ENCODE peak calls at places on chromosomes 16 and 17, in nine cellular contexts. L, S, C, H, U, B, N, W and Q are unnamed samples.
A peak's percentile ranks its signal among the peaks of the same experiment; 100 is the strongest.

GRCh38 chr17:70313450-70313849 is 144.1 kb downstream of the KCNJ2 start:
- DNase-seq in L (no peak), S (no peak), C (no peak), H (no peak), U (no peak), B (no peak), N (no peak), W (no peak), Q (no peak)

GRCh38 chr17:18953231-18953728 is 1.3 kb downstream of the SLC5A10 start:
- DNase-seq in L (no peak), S (no peak), C (no peak), H (no peak), U (no peak), B (no peak), N (no peak), W (no peak), Q (no peak)

GRCh38 chr17:9258115-9259020 is 237.1 kb downstream of the NTN1 start:
- DNase-seq in L (no peak), S (no peak), C (no peak), H (peak; percentile 19), U (no peak), B (no peak), N (no peak), W (no peak), Q (no peak)

GRCh38 chr16:72846594-72846993 is 201.3 kb downstream of the ZFHX3 start:
- DNase-seq in L (no peak), S (no peak), C (no peak), H (no peak), U (no peak), B (no peak), N (no peak), W (no peak), Q (no peak)

GRCh38 chr17:7561028-7561575 is 617 bp upstream of the SENP3 start:
- DNase-seq in L (peak; percentile 95), S (peak; percentile 97), C (peak; percentile 93), H (peak; percentile 84), U (peak; percentile 57), B (peak; percentile 98), N (peak; percentile 94), W (peak; percentile 97), Q (peak; percentile 87)

GRCh38 chr17:49821916-49822315 is 26.0 kb downstream of the TAC4 start:
- DNase-seq in L (no peak), S (no peak), C (no peak), H (no peak), U (no peak), B (no peak), N (no peak), W (no peak), Q (no peak)

GRCh38 chr17:57170866-57171265 is 85.5 kb upstream of the MSI2 start:
- DNase-seq in L (no peak), S (no peak), C (no peak), H (no peak), U (no peak), B (no peak), N (no peak), W (no peak), Q (no peak)

GRCh38 chr16:54345231-54345630 is 58.6 kb upstream of the IRX3 start:
- DNase-seq in L (no peak), S (no peak), C (no peak), H (no peak), U (no peak), B (no peak), N (no peak), W (no peak), Q (no peak)

GRCh38 chr16:75461575-75461974 is 2.9 kb downstream of the TMEM170A start:
- DNase-seq in L (no peak), S (no peak), C (no peak), H (no peak), U (no peak), B (no peak), N (no peak), W (no peak), Q (no peak)

GRCh38 chr16:12340151-12340733 is 363.7 kb downstream of the SNX29 start:
- DNase-seq in L (peak; percentile 64), S (peak; percentile 85), C (no peak), H (peak; percentile 18), U (no peak), B (peak; percentile 31), N (peak; percentile 35), W (peak; percentile 51), Q (peak; percentile 46)

GRCh38 chr16:57226701-57227621 is 18.1 kb upstream of the ARL2BP start:
- DNase-seq in L (no peak), S (no peak), C (no peak), H (no peak), U (no peak), B (no peak), N (no peak), W (no peak), Q (no peak)

GRCh38 chr17:10327640-10328039 is 45.2 kb downstream of the MYH13 start:
- DNase-seq in L (peak; percentile 91), S (peak; percentile 94), C (peak; percentile 80), H (peak; percentile 42), U (no peak), B (peak; percentile 89), N (peak; percentile 90), W (peak; percentile 85), Q (peak; percentile 76)

GRCh38 chr17:4858880-4859260 is 25.7 kb downstream of the MINK1 start:
- DNase-seq in L (no peak), S (no peak), C (no peak), H (no peak), U (no peak), B (no peak), N (no peak), W (peak; percentile 35), Q (no peak)

GRCh38 chr17:38724337-38724988 is 5.7 kb upstream of the CISD3 start:
- DNase-seq in L (no peak), S (peak; percentile 66), C (no peak), H (no peak), U (no peak), B (no peak), N (no peak), W (peak; percentile 72), Q (no peak)

GRCh38 chr17:51668963-51669246 is 408.6 kb downstream of the UTP18 start:
- DNase-seq in L (no peak), S (no peak), C (no peak), H (no peak), U (no peak), B (no peak), N (no peak), W (no peak), Q (no peak)

GRCh38 chr17:73710095-73710592 is 65.9 kb upstream of the SDK2 start:
- DNase-seq in L (peak; percentile 83), S (peak; percentile 92), C (no peak), H (peak; percentile 45), U (no peak), B (peak; percentile 79), N (peak; percentile 85), W (peak; percentile 82), Q (peak; percentile 73)

GRCh38 chr17:6435968-6436367 is 1.0 kb upstream of the AIPL1 start:
- DNase-seq in L (peak; percentile 86), S (peak; percentile 67), C (peak; percentile 25), H (peak; percentile 22), U (no peak), B (peak; percentile 90), N (peak; percentile 81), W (peak; percentile 56), Q (peak; percentile 63)

GRCh38 chr17:22266231-22266630 is 573.9 kb downstream of the KCNJ18 start:
- DNase-seq in L (no peak), S (no peak), C (no peak), H (no peak), U (no peak), B (no peak), N (no peak), W (no peak), Q (peak; percentile 64)

GRCh38 chr17:22267019-22267418 is 574.7 kb downstream of the KCNJ18 start:
- DNase-seq in L (no peak), S (no peak), C (no peak), H (no peak), U (no peak), B (no peak), N (no peak), W (no peak), Q (no peak)

GRCh38 chr17:22268214-22268911 is 576.0 kb downstream of the KCNJ18 start:
- DNase-seq in L (no peak), S (no peak), C (no peak), H (no peak), U (no peak), B (no peak), N (no peak), W (no peak), Q (peak; percentile 35)

GRCh38 chr17:22270381-22270780 is 578.1 kb downstream of the KCNJ18 start:
- DNase-seq in L (no peak), S (no peak), C (no peak), H (no peak), U (no peak), B (no peak), N (no peak), W (no peak), Q (no peak)

GRCh38 chr17:22268912-22269220 is 576.5 kb downstream of the KCNJ18 start:
- DNase-seq in L (no peak), S (no peak), C (no peak), H (no peak), U (no peak), B (no peak), N (no peak), W (no peak), Q (no peak)
- H3K9me3 ChIP-seq in L (peaks cover 24% of the 10 kb centered on the region), S (peaks cover 80% of the 10 kb centered on the region), C (no peaks in the 10 kb centered on the region), H (no peaks in the 10 kb centered on the region), U (no peaks in the 10 kb centered on the region), B (no peaks in the 10 kb centered on the region), N (no peaks in the 10 kb centered on the region), W (no peaks in the 10 kb centered on the region), Q (no peaks in the 10 kb centered on the region)

DNA sequence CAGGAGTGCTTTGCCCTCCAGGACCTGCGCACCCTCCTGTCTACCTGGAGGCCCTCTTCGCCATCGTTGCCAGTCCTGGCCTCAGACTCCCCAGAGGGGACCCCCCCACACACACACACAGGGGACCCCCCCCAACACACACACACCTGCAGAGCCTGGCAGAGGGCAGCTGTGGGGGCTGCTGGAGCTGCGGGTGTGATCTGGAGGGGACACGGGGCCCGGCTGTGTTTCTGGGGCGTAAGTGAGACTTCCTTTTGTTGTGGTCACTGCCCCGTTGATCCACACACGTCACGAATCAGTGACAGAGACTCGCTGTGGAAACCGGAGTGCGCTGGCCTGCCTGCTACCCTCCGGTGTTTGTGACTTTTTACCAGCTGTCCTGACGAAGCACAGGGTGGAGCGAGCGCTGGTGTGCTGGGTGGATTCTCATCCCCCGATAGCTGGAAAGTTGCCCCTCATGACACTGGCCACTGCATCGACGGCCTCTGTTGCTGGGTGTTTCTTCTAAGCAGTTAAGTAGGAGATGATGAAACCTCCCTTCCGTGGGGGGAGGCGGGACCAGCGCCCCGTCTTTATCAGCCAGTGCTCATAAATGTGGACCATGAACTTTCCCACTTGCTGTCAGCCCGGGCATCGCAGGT is 2.3 kb downstream of the METRNL start:
- DNase-seq in L (no peak), S (peak; percentile 89), C (peak; percentile 47), H (no peak), U (no peak), B (no peak), N (no peak), W (peak; percentile 91), Q (no peak)
- H3K4me3 ChIP-seq in L (peak overlapping the region; percentile 67), S (peak overlapping the region; percentile 69), C (peak overlapping the region; percentile 74), H (peak overlapping the region; percentile 90), U (peak overlapping the region; percentile 95), B (no peak overlapping the region), N (peak overlapping the region; percentile 90), W (peak overlapping the region; percentile 76), Q (peak overlapping the region; percentile 66)

GRCh38 chr17:22511431-22511830 is 819.1 kb downstream of the KCNJ18 start:
- DNase-seq in L (no peak), S (no peak), C (no peak), H (no peak), U (no peak), B (no peak), N (no peak), W (no peak), Q (no peak)
- H3K9me3 ChIP-seq in L (peaks cover 14% of the 10 kb centered on the region), S (peaks cover 55% of the 10 kb centered on the region), C (no peaks in the 10 kb centered on the region), H (no peaks in the 10 kb centered on the region), U (no peaks in the 10 kb centered on the region), B (no peaks in the 10 kb centered on the region), N (no peaks in the 10 kb centered on the region), W (no peaks in the 10 kb centered on the region), Q (no peaks in the 10 kb centered on the region)

GRCh38 chr16:1657841-1658240 is 20.2 kb upstream of the JPT2 start:
- DNase-seq in L (no peak), S (no peak), C (no peak), H (no peak), U (no peak), B (no peak), N (no peak), W (no peak), Q (no peak)
- H3K4me3 ChIP-seq in L (no peak overlapping the region), S (no peak overlapping the region), C (no peak overlapping the region), H (no peak overlapping the region), U (no peak overlapping the region), B (no peak overlapping the region), N (no peak overlapping the region), W (no peak overlapping the region), Q (no peak overlapping the region)